ENCODE peak calls at places on chromosomes 12 and 14, in six cellular contexts. One of them, this sample, is unnamed.
A peak's percentile ranks its signal among the peaks of the same experiment; 100 is the strongest.

GRCh38 chr12:63206494-63206893 is 55.5 kb upstream of the AVPR1A start:
- DNase-seq in CD8-positive, alpha-beta memory T cell: no peak
- DNase-seq in stomach: no peak
- DNase-seq in hepatocyte: no peak
- DNase-seq in IMR-90: no peak
- DNase-seq in ovary: no peak
- DNase-seq in this sample: no peak

GRCh38 chr14:104278214-104278534 is 139.8 kb downstream of the KIF26A start:
- DNase-seq in CD8-positive, alpha-beta memory T cell: no peak
- DNase-seq in stomach: peak; percentile 7
- DNase-seq in hepatocyte: no peak
- DNase-seq in IMR-90: no peak
- DNase-seq in ovary: no peak
- DNase-seq in this sample: no peak

GRCh38 chr14:61671086-61671485 is 24.2 kb upstream of the HIF1A start:
- DNase-seq in CD8-positive, alpha-beta memory T cell: no peak
- DNase-seq in stomach: no peak
- DNase-seq in hepatocyte: no peak
- DNase-seq in IMR-90: no peak
- DNase-seq in ovary: no peak
- DNase-seq in this sample: no peak

GRCh38 chr12:64673490-64674169 is 63.3 kb downstream of the RASSF3 start:
- DNase-seq in CD8-positive, alpha-beta memory T cell: no peak
- DNase-seq in stomach: no peak
- DNase-seq in hepatocyte: no peak
- DNase-seq in IMR-90: peak; percentile 19
- DNase-seq in ovary: no peak
- DNase-seq in this sample: no peak

GRCh38 chr12:15621140-15621539 is 168.0 kb downstream of the EPS8 start:
- DNase-seq in CD8-positive, alpha-beta memory T cell: no peak
- DNase-seq in stomach: no peak
- DNase-seq in hepatocyte: no peak
- DNase-seq in IMR-90: no peak
- DNase-seq in ovary: no peak
- DNase-seq in this sample: no peak

GRCh38 chr12:22459872-22460490 is 84.4 kb downstream of the C2CD5 start:
- DNase-seq in CD8-positive, alpha-beta memory T cell: no peak
- DNase-seq in stomach: no peak
- DNase-seq in hepatocyte: peak; percentile 72
- DNase-seq in IMR-90: peak; percentile 54
- DNase-seq in ovary: no peak
- DNase-seq in this sample: no peak

GRCh38 chr14:33343016-33343415 is 404.3 kb downstream of the NPAS3 start:
- DNase-seq in CD8-positive, alpha-beta memory T cell: no peak
- DNase-seq in stomach: no peak
- DNase-seq in hepatocyte: no peak
- DNase-seq in IMR-90: no peak
- DNase-seq in ovary: no peak
- DNase-seq in this sample: no peak

GRCh38 chr12:126617312-126617711 is 1552.1 kb downstream of the AACS start:
- DNase-seq in CD8-positive, alpha-beta memory T cell: no peak
- DNase-seq in stomach: no peak
- DNase-seq in hepatocyte: no peak
- DNase-seq in IMR-90: no peak
- DNase-seq in ovary: no peak
- DNase-seq in this sample: no peak

GRCh38 chr14:93029911-93030555 is 85.7 kb downstream of the ITPK1 start:
- DNase-seq in CD8-positive, alpha-beta memory T cell: no peak
- DNase-seq in stomach: no peak
- DNase-seq in hepatocyte: no peak
- DNase-seq in IMR-90: peak; percentile 31
- DNase-seq in ovary: no peak
- DNase-seq in this sample: no peak

GRCh38 chr12:26156201-26156871 is 31.5 kb upstream of the BHLHE41 start:
- DNase-seq in CD8-positive, alpha-beta memory T cell: no peak
- DNase-seq in stomach: no peak
- DNase-seq in hepatocyte: no peak
- DNase-seq in IMR-90: no peak
- DNase-seq in ovary: no peak
- DNase-seq in this sample: no peak

GRCh38 chr12:110223777-110224378 is 57.2 kb upstream of the ATP2A2 start:
- DNase-seq in CD8-positive, alpha-beta memory T cell: no peak
- DNase-seq in stomach: no peak
- DNase-seq in hepatocyte: no peak
- DNase-seq in IMR-90: peak; percentile 54
- DNase-seq in ovary: no peak
- DNase-seq in this sample: no peak

GRCh38 chr14:76204436-76205230 is 52.9 kb downstream of the GPATCH2L start:
- DNase-seq in CD8-positive, alpha-beta memory T cell: no peak
- DNase-seq in stomach: no peak
- DNase-seq in hepatocyte: no peak
- DNase-seq in IMR-90: no peak
- DNase-seq in ovary: no peak
- DNase-seq in this sample: no peak

GRCh38 chr14:80946797-80947196 is 5.3 kb upstream of the CEP128 start:
- DNase-seq in CD8-positive, alpha-beta memory T cell: no peak
- DNase-seq in stomach: no peak
- DNase-seq in hepatocyte: no peak
- DNase-seq in IMR-90: no peak
- DNase-seq in ovary: no peak
- DNase-seq in this sample: no peak

GRCh38 chr12:97756741-97757140 is 294.1 kb downstream of the RMST start:
- DNase-seq in CD8-positive, alpha-beta memory T cell: no peak
- DNase-seq in stomach: no peak
- DNase-seq in hepatocyte: no peak
- DNase-seq in IMR-90: no peak
- DNase-seq in ovary: no peak
- DNase-seq in this sample: no peak

GRCh38 chr12:130568546-130568945 is 147.6 kb downstream of the RIMBP2 start:
- DNase-seq in CD8-positive, alpha-beta memory T cell: no peak
- DNase-seq in stomach: no peak
- DNase-seq in hepatocyte: no peak
- DNase-seq in IMR-90: no peak
- DNase-seq in ovary: no peak
- DNase-seq in this sample: no peak

GRCh38 chr14:23644195-23644918 is 8.2 kb downstream of the DHRS2 start:
- DNase-seq in CD8-positive, alpha-beta memory T cell: no peak
- DNase-seq in stomach: no peak
- DNase-seq in hepatocyte: no peak
- DNase-seq in IMR-90: no peak
- DNase-seq in ovary: no peak
- DNase-seq in this sample: no peak

DNA sequence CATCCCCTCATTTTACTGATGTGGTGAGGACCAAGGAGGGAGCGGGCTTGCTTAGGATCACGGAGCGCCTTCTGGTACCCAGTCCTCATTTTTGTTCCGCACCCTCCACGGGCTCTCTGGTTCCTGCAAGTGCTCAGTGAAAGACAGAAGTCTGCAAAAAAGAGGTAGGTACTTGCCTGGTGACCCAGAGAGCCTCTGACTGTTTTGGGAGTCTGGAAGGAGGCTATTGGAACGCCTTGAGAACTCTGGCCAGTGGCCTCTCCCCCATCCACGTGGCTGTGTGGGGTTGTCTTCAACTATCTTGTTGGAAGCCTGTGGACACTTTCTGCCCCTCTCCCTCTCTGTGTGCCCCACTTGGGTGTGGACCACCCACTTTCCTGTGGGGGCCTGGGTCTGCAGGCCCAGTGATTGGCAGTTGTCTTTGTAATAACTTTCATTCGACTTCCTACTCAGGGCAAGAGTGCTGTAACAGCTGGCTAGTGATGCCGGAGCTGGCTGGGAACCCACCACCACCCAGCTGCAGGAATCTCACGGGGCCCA is 122.7 kb downstream of the PRMT8 start:
- DNase-seq in CD8-positive, alpha-beta memory T cell: no peak
- DNase-seq in stomach: no peak
- DNase-seq in hepatocyte: no peak
- DNase-seq in IMR-90: no peak
- DNase-seq in ovary: no peak
- DNase-seq in this sample: no peak
- H3K9me3 ChIP-seq in CD8-positive, alpha-beta memory T cell: no peaks in the 10 kb centered on the region
- H3K9me3 ChIP-seq in stomach: no peaks in the 10 kb centered on the region
- H3K9me3 ChIP-seq in hepatocyte: no peaks in the 10 kb centered on the region
- H3K9me3 ChIP-seq in IMR-90: no peaks in the 10 kb centered on the region
- H3K9me3 ChIP-seq in ovary: no peaks in the 10 kb centered on the region
- H3K9me3 ChIP-seq in this sample: no peaks in the 10 kb centered on the region

GRCh38 chr12:47224563-47225133 is 144.9 kb upstream of the AMIGO2 start:
- DNase-seq in CD8-positive, alpha-beta memory T cell: no peak
- DNase-seq in stomach: no peak
- DNase-seq in hepatocyte: no peak
- DNase-seq in IMR-90: no peak
- DNase-seq in ovary: no peak
- DNase-seq in this sample: no peak

GRCh38 chr12:47223848-47224213 is 144.1 kb upstream of the AMIGO2 start:
- DNase-seq in CD8-positive, alpha-beta memory T cell: no peak
- DNase-seq in stomach: peak; percentile 52
- DNase-seq in hepatocyte: peak; percentile 64
- DNase-seq in IMR-90: peak; percentile 22
- DNase-seq in ovary: peak; percentile 64
- DNase-seq in this sample: peak; percentile 71

GRCh38 chr12:47221256-47222023 is 141.7 kb upstream of the AMIGO2 start:
- DNase-seq in CD8-positive, alpha-beta memory T cell: no peak
- DNase-seq in stomach: no peak
- DNase-seq in hepatocyte: no peak
- DNase-seq in IMR-90: no peak
- DNase-seq in ovary: no peak
- DNase-seq in this sample: no peak

GRCh38 chr12:47222592-47222959 is 142.8 kb upstream of the AMIGO2 start:
- DNase-seq in CD8-positive, alpha-beta memory T cell: no peak
- DNase-seq in stomach: no peak
- DNase-seq in hepatocyte: no peak
- DNase-seq in IMR-90: no peak
- DNase-seq in ovary: no peak
- DNase-seq in this sample: no peak

DNA sequence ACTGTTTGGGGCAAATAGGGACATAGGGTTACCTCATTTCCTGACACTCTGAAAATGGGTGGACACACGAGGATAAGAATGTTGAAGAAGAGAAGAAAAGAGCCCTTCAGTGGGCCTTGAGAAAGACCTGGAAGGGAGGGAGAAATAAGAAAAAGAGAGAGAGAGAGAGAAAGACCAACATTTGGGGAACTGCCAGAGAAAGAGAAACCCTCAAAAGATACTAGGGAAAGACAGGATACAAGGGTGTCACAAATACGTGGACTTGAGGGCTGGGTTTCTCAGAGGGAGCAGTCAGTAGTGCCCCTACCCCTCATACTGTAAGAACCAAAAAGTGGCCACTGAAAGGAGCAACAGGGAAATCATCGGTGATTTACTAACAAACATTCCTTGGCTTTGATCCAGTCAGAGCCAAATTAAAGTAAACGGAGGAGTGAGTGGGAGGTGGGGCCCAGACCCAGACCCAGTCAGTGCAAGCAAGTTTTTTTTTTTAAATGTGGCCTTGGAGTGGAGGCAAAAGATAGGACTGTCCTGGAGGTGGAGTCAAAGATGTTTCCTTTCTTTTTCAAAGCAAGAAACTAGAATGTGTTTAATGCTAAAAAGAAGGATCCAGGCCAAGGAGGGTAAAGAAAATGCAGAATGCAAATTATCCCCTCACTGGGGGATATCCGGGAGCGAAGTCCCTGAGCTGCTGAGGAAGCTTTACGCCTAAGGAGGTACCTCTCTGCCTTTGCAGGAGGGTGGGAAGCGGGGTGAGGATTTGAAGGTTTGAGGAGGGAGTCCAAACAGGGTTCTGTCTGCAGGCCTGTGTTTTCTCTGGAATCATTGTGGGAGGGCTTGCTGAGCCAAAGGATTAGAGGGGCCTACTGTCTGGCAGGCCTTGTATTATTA is 143.4 kb upstream of the AMIGO2 start:
- DNase-seq in CD8-positive, alpha-beta memory T cell: no peak
- DNase-seq in stomach: no peak
- DNase-seq in hepatocyte: peak; percentile 18
- DNase-seq in IMR-90: no peak
- DNase-seq in ovary: peak; percentile 54
- DNase-seq in this sample: no peak
- H3K4me3 ChIP-seq in CD8-positive, alpha-beta memory T cell: peak overlapping the region; percentile 29
- H3K4me3 ChIP-seq in stomach: no peak overlapping the region
- H3K4me3 ChIP-seq in hepatocyte: no peak overlapping the region
- H3K4me3 ChIP-seq in IMR-90: no peak overlapping the region
- H3K4me3 ChIP-seq in ovary: peak overlapping the region; percentile 11
- H3K4me3 ChIP-seq in this sample: no peak overlapping the region

DNA sequence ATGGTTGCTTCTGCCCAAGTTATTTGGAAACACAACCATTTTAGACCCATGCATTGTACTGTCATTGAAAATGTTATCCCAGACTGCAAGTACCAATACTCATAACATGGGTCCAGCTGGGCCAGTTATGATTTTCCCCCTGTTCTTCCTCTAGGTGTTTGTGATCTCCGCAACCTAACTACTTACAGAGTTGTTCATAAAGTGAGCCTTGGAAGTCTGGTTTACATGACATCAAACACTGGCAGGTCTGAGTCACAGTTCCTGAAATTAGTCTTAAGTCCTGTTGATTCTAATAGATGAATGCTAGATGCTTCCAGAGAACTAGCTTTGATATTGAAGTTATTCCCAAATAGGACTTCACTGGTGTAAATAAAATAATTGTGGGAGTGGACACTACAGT is 487.0 kb downstream of the MED13L start:
- DNase-seq in CD8-positive, alpha-beta memory T cell: no peak
- DNase-seq in stomach: no peak
- DNase-seq in hepatocyte: no peak
- DNase-seq in IMR-90: no peak
- DNase-seq in ovary: no peak
- DNase-seq in this sample: no peak
- H3K27ac ChIP-seq in CD8-positive, alpha-beta memory T cell: no peak overlapping the region
- H3K27ac ChIP-seq in stomach: no peak overlapping the region
- H3K27ac ChIP-seq in hepatocyte: no peak overlapping the region
- H3K27ac ChIP-seq in IMR-90: no peak overlapping the region
- H3K27ac ChIP-seq in ovary: no peak overlapping the region
- H3K27ac ChIP-seq in this sample: no peak overlapping the region

DNA sequence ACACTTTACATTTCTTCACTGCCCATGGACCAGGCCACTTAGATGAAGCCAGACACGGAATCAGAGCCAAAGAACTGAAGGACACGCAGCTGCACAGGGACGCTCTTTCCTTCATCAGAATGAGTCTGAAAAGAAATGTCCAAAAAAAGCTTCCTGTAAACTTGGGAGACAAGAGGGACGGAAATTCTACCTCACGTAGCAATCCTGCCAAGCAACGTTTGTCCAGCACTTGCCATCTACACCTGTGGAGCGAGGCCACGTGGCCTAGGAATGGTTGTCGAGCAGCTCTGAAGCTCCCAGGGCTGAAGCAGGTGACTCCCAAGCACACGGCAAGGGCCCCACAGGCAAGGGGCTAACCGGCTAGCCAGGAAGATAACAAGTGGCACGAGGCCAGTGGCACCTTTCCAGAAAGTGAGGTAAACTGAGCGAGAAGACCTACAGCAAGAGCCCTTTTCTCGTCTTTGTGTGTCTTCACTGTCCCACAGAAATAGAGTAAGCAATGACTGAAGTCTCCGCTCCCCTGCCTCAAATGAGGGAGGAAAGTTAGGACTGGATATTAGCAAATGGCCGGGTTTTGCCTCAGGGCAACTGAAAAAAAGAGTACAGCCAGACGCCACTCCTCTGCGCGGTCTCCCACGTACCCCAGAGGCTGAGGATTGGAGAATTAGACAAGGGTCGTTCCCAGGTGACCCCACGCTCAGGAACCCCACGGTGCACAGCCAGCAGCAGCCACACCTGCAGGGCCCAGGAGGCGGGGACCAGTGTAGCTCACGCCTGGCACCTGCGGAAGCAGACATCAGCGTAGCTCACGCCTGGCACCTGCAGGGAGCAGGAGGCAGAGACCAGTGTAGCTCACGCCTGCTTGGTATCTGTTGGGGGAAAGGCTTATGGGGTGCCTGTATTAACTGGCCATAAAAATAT is 7.7 kb downstream of the ZNF605 start:
- DNase-seq in CD8-positive, alpha-beta memory T cell: no peak
- DNase-seq in stomach: no peak
- DNase-seq in hepatocyte: no peak
- DNase-seq in IMR-90: no peak
- DNase-seq in ovary: no peak
- DNase-seq in this sample: no peak
- H3K9me3 ChIP-seq in CD8-positive, alpha-beta memory T cell: no peaks in the 10 kb centered on the region
- H3K9me3 ChIP-seq in stomach: peaks cover 99% of the 10 kb centered on the region
- H3K9me3 ChIP-seq in hepatocyte: peaks cover 49% of the 10 kb centered on the region
- H3K9me3 ChIP-seq in IMR-90: peaks cover 82% of the 10 kb centered on the region
- H3K9me3 ChIP-seq in ovary: peaks cover 63% of the 10 kb centered on the region
- H3K9me3 ChIP-seq in this sample: no peaks in the 10 kb centered on the region

This sample was measured in Peyer's patch.